ENCODE peak calls at places on chromosome 15, in five cellular contexts. L is GM23248, W is fibroblast of lung, F is K562, T is HepG2. M is an unnamed sample. For H3K4me1 and H3K36me3, the result is how much of the 10 kb centered on the place peaks cover.

GRCh38 chr15:37877851-37878577 is 56.4 kb upstream of the TMCO5A start:
- DNase-seq in W (peak), L (peak), F (no peak), T (no peak), M (peak)

GRCh38 chr15:44584162-44584749 is 47.3 kb downstream of the EIF3J start:
- DNase-seq in T (peak), L (peak), F (peak), W (peak), M (peak)

GRCh38 chr15:36053746-36054145 is 507.8 kb upstream of the DPH6 start:
- DNase-seq in W (no peak), L (no peak), T (no peak), F (no peak), M (no peak)

GRCh38 chr15:74489518-74490338 is 28.8 kb upstream of the UBL7 start:
- DNase-seq in W (peak), F (peak), T (peak), L (peak), M (peak)

GRCh38 chr15:40282144-40282869 is 557 bp downstream of the ANKRD63 start:
- DNase-seq in T (peak), L (peak), F (peak), W (peak), M (peak)

GRCh38 chr15:57784081-57784488 is 77.6 kb downstream of the POLR2M start:
- DNase-seq in F (no peak), L (peak), W (no peak), T (no peak), M (no peak)

GRCh38 chr15:38254065-38254883 is 1.6 kb downstream of the SPRED1 start:
- DNase-seq in L (peak), T (peak), W (peak), F (peak), M (peak)

GRCh38 chr15:95799286-95800187 is 531.0 kb upstream of the NR2F2 start:
- DNase-seq in W (peak), F (no peak), L (peak), T (peak), M (peak)

GRCh38 chr15:57462391-57462790 is 86.1 kb downstream of the CGNL1 start:
- DNase-seq in T (no peak), F (no peak), W (no peak), L (peak), M (no peak)

GRCh38 chr15:37744521-37744920 is 189.9 kb upstream of the TMCO5A start:
- DNase-seq in W (no peak), T (no peak), F (no peak), L (no peak), M (no peak)

GRCh38 chr15:96331141-96331941 is 841 bp downstream of the NR2F2 start:
- DNase-seq in T (no peak), F (peak), L (peak), W (peak), M (peak)

GRCh38 chr15:64071931-64072765 is 21.5 kb downstream of the CIAO2A start:
- DNase-seq in F (no peak), W (no peak), T (no peak), L (no peak), M (no peak)

GRCh38 chr15:74907277-74907870 is 723 bp upstream of the FAM219B start:
- DNase-seq in L (peak), F (peak), W (no peak), T (no peak), M (no peak)

GRCh38 chr15:50435772-50436171 is 11.6 kb downstream of the USP8 start:
- DNase-seq in L (no peak), F (no peak), W (no peak), T (no peak), M (no peak)

GRCh38 chr15:31273258-31273941 is 53.2 kb upstream of the KLF13 start:
- DNase-seq in W (no peak), L (no peak), F (no peak), T (no peak), M (peak)

GRCh38 chr15:48049736-48050135 is 71.1 kb upstream of the SLC24A5 start:
- DNase-seq in T (no peak), F (no peak), W (peak), L (no peak), M (no peak)

GRCh38 chr15:70258369-70259029 is 160.8 kb upstream of the TLE3 start:
- DNase-seq in L (peak), F (peak), W (peak), T (no peak), M (no peak)

GRCh38 chr15:57481038-57481705 is 104.9 kb downstream of the CGNL1 start:
- DNase-seq in L (no peak), W (no peak), T (no peak), F (no peak), M (no peak)

GRCh38 chr15:64943512-64944225 is 32.0 kb downstream of the ANKDD1A start:
- DNase-seq in F (no peak), W (no peak), T (no peak), L (no peak), M (no peak)

GRCh38 chr15:93835378-93835777 is 396.0 kb upstream of the MCTP2 start:
- DNase-seq in F (no peak), T (no peak), W (no peak), L (no peak), M (no peak)

GRCh38 chr15:40217166-40217785 is 21.6 kb upstream of the PAK6 start:
- DNase-seq in L (peak), W (peak), T (peak), F (peak), M (peak)

GRCh38 chr15:89385596-89386242 is 51.1 kb upstream of the POLG start:
- DNase-seq in T (no peak), W (peak), L (no peak), F (no peak), M (no peak)

GRCh38 chr15:101070024-101070423 is 150.9 kb downstream of the LRRK1 start:
- DNase-seq in L (no peak), F (no peak), T (no peak), W (no peak), M (no peak)

GRCh38 chr15:101068961-101069734 is 150.0 kb downstream of the LRRK1 start:
- DNase-seq in L (peak), F (no peak), W (peak), T (peak), M (peak)

GRCh38 chr15:101068523-101068960 is 149.4 kb downstream of the LRRK1 start:
- DNase-seq in F (no peak), L (no peak), W (peak), T (no peak), M (no peak)

GRCh38 chr15:101066501-101067408 is 147.6 kb downstream of the LRRK1 start:
- DNase-seq in T (no peak), W (no peak), L (no peak), F (no peak), M (no peak)

DNA sequence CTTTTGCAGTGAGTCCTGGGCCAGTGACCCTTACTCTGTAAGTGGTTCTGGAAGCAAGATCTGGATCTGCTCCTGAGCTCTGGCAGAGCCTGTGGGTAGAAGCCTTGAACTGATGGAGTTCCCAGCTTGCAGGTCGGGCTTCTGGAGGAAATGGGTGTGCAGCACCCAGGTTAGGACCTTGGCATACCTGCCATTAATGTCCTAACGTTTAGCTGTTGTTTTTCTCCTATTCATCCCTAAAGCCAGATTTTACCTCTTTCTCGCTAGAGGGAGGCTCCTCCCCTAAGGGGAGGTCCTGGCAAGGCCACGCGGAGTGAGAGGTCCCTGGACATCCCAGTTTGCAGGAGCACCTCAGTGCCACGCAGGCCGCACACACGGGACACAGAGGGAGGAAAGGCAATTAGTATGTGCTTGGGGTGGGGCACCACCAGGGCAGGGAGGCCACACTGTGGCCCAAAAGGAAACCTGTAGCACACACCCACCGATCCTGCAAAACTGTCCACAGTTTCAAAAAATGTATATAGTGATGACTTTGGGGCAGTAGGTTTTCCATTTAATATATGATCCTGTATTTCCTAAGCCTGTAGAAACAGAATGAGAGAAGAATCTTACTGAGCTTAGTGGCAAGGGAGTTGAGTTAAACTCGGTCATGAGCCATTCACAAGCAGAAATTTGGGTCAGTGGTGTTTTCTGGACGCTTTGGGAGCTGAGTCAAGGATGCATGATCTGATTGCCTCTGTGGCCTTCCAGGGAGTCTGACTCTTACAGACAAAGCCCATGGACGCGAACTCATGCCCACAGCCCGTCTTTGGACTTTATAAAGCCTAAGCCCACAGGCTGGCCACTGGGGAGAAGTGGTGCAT is 148.7 kb downstream of the LRRK1 start:
- DNase-seq in F (no peak), W (no peak), T (no peak), L (no peak), M (no peak)
- H3K4me1 ChIP-seq in F (under half), W (under half), T (half or more), L (under half), M (under half)

GRCh38 chr15:90880381-90881145 is 3.7 kb upstream of the FES start:
- DNase-seq in W (no peak), F (no peak), L (no peak), T (no peak), M (no peak)
- H3K36me3 ChIP-seq in W (under half), F (half or more), L (under half), T (under half), M (under half)

DNA sequence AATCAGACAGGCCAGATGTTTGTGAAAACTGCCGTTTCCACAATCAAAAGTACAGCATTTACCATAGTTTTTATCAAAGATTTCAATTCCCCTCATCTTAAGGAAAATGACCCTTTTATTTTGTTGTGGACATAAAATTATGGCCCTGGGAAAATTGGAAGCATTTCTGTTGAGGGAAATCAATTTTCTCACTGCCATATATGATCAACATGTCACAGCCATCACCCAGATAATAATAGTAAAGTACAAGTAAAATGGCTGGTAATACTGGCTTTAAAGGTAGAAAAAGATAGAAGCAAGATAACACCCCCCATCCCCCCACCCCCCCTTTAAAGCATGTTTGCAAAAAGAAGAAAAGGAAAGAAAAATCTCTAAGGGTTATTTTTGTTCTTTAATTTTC is 311.7 kb downstream of the WDR72 start:
- DNase-seq in L (no peak), T (no peak), W (no peak), F (no peak), M (no peak)
- H2AFZ ChIP-seq in L (no peak), T (no peak), W (no peak), F (no peak), M (no peak)

GRCh38 chr15:68080783-68081182 is 26.7 kb downstream of the PIAS1 start:
- DNase-seq in W (no peak), F (no peak), T (no peak), L (no peak), M (no peak)

GRCh38 chr15:68083463-68083862 is 29.3 kb downstream of the PIAS1 start:
- DNase-seq in F (no peak), W (no peak), T (no peak), L (no peak), M (no peak)

GRCh38 chr15:68082735-68083134 is 28.6 kb downstream of the PIAS1 start:
- DNase-seq in L (no peak), W (no peak), F (no peak), T (no peak), M (no peak)

GRCh38 chr15:68085052-68085451 is 30.9 kb downstream of the PIAS1 start:
- DNase-seq in L (no peak), T (no peak), F (no peak), W (no peak), M (no peak)

GRCh38 chr15:68081869-68082505 is 27.9 kb downstream of the PIAS1 start:
- DNase-seq in L (no peak), W (no peak), F (no peak), T (no peak), M (no peak)
- H3K4me1 ChIP-seq in L (under half), W (under half), F (under half), T (half or more), M (under half)

M was measured in hepatocyte.